ENCODE peak calls at places on chromosomes 16 and 17, in eight cellular contexts. N, F, U, Y, O, Q, G and E are unnamed samples. For H3K4me1, the result is how much of the 10 kb centered on the place peaks cover.

GRCh38 chr17:44541884-44542581 is 15.3 kb upstream of the FZD2 start:
- DNase-seq in N (no peak), F (no peak), U (no peak), Y (no peak), O (no peak), Q (no peak), G (no peak), E (peak)

GRCh38 chr17:78360371-78361226 is 722 bp upstream of the SOCS3 start:
- DNase-seq in N (peak), F (peak), U (peak), Y (peak), O (peak), Q (peak), G (peak), E (peak)

GRCh38 chr17:53142890-53143289 is 679.8 kb upstream of the KIF2B start:
- DNase-seq in N (no peak), F (no peak), U (peak), Y (no peak), O (peak), Q (no peak), G (no peak), E (no peak)

GRCh38 chr17:9273334-9274118 is 252.2 kb downstream of the NTN1 start:
- DNase-seq in N (peak), F (no peak), U (peak), Y (peak), O (no peak), Q (peak), G (peak), E (no peak)

GRCh38 chr16:77782694-77783093 is 5.7 kb upstream of the VAT1L start:
- DNase-seq in N (no peak), F (no peak), U (peak), Y (peak), O (no peak), Q (no peak), G (no peak), E (no peak)

GRCh38 chr16:6777624-6778023 is 555.0 kb upstream of the RBFOX1 start:
- DNase-seq in N (no peak), F (no peak), U (no peak), Y (no peak), O (peak), Q (no peak), G (no peak), E (no peak)

GRCh38 chr16:4900036-4900435 is 36.9 kb downstream of the PPL start:
- DNase-seq in N (no peak), F (no peak), U (peak), Y (peak), O (no peak), Q (no peak), G (no peak), E (no peak)

GRCh38 chr17:49431743-49432142 is 17.1 kb upstream of the PHB1 start:
- DNase-seq in N (no peak), F (no peak), U (no peak), Y (no peak), O (no peak), Q (no peak), G (no peak), E (no peak)

GRCh38 chr16:74279266-74279665 is 17.3 kb upstream of the PSMD7 start:
- DNase-seq in N (no peak), F (no peak), U (no peak), Y (no peak), O (no peak), Q (no peak), G (no peak), E (no peak)

GRCh38 chr17:62067165-62068145 is 2.4 kb upstream of the MED13 start:
- DNase-seq in N (no peak), F (no peak), U (no peak), Y (no peak), O (no peak), Q (no peak), G (no peak), E (no peak)

GRCh38 chr16:19914877-19915276 is 30.2 kb upstream of the GPRC5B start:
- DNase-seq in N (no peak), F (no peak), U (no peak), Y (no peak), O (no peak), Q (no peak), G (no peak), E (no peak)

GRCh38 chr17:78401246-78401645 is 22.8 kb downstream of the PGS1 start:
- DNase-seq in N (no peak), F (no peak), U (peak), Y (no peak), O (no peak), Q (no peak), G (no peak), E (peak)

GRCh38 chr17:66580601-66581385 is 254.1 kb upstream of the CACNG5 start:
- DNase-seq in N (no peak), F (no peak), U (peak), Y (no peak), O (no peak), Q (no peak), G (peak), E (no peak)

GRCh38 chr16:23141959-23142740 is 7.1 kb downstream of the USP31 start:
- DNase-seq in N (no peak), F (no peak), U (no peak), Y (no peak), O (no peak), Q (no peak), G (no peak), E (no peak)

GRCh38 chr16:2520097-2520783 is at the start of gene AMDHD2:
- DNase-seq in N (peak), F (peak), U (peak), Y (peak), O (peak), Q (peak), G (peak), E (peak)

GRCh38 chr17:14791221-14791620 is 473.9 kb downstream of the PMP22 start:
- DNase-seq in N (no peak), F (no peak), U (no peak), Y (no peak), O (no peak), Q (no peak), G (no peak), E (no peak)
- H3K4me1 ChIP-seq in N (under half), F (under half), U (under half), Y (under half), O (under half), Q (under half), G (under half), E (under half)

DNA sequence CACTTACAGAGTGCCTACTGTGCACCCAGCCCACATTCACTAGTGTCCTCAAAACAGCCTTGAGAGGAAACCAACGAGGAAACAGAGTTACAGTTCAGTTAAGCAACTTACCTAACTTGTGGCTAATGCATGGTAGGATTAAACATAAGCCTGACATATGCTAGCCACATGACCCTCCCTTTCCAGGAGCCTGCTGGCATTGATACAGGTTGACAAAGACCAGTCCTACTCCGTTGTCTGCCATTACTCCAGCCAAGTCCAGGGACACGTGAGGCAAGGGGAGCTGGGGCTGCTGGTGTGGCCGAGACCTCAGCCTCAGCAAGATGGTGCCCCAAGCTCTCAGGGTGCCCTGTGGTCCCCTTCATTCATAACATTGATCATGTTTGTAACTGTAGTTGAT is 37.9 kb downstream of the SNX20 start:
- DNase-seq in N (no peak), F (no peak), U (no peak), Y (no peak), O (no peak), Q (no peak), G (no peak), E (no peak)
- H3K27ac ChIP-seq in N (no peak), F (no peak), U (no peak), Y (no peak), O (no peak), Q (no peak), G (no peak), E (no peak)

DNA sequence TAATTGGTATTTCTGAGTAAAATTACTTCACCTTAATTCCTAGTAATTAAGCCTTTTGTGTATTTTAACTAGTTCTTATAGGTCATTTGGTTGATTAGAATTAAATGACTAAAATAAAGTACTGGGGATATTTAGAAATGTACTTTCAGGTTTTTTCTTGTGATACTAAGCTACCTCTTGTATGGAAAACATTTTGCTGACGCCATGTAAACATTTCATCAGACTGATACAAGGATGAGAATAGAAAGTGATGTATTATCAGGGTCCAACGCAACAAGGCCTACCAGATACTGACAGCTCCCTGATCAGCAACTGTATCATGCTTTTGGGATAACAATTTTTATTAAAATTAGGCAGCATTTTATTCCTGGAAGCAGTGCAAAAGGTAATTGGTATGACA is 1.7 kb downstream of the SMARCE1 start:
- DNase-seq in N (no peak), F (no peak), U (no peak), Y (peak), O (no peak), Q (no peak), G (no peak), E (no peak)
- H3K4me3 ChIP-seq in N (no peak), F (peak), U (no peak), Y (peak), O (no peak), Q (peak), G (no peak), E (no peak)

GRCh38 chr17:64063766-64064224 is 43.4 kb upstream of the ICAM2 start:
- DNase-seq in N (peak), F (peak), U (peak), Y (peak), O (no peak), Q (peak), G (peak), E (no peak)
- H3K4me1 ChIP-seq in N (under half), F (under half), U (under half), Y (under half), O (half or more), Q (under half), G (under half), E (under half)

DNA sequence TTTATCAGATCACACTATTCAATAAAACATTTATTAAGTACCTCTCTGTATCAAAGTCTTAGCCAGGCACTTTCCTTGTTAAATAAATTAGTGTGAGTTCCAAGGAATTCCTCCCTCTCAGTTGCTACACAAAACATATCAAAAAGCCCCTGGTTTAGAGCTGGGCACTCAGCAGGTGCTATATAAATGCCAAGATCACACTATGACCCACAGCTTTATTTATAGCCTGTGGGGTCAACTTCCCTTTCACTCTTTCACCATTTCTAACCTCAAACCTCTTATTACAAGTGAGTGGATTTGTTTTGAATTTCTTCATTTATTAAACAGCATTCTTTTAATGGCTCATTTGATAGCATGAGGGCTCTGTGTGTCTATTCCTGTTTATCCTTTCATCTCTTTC is 112.6 kb upstream of the MPHOSPH6 start:
- DNase-seq in N (no peak), F (no peak), U (no peak), Y (no peak), O (no peak), Q (no peak), G (no peak), E (no peak)
- H3K27ac ChIP-seq in N (peak), F (no peak), U (no peak), Y (no peak), O (no peak), Q (peak), G (peak), E (no peak)

GRCh38 chr16:69918241-69918640 is 32.9 kb upstream of the CLEC18A start:
- DNase-seq in N (no peak), F (no peak), U (peak), Y (peak), O (no peak), Q (no peak), G (no peak), E (no peak)
- H3K4me3 ChIP-seq in N (peak), F (peak), U (no peak), Y (peak), O (no peak), Q (no peak), G (no peak), E (peak)

GRCh38 chr17:42317256-42317966 is 29.1 kb downstream of the STAT5A start:
- DNase-seq in N (no peak), F (no peak), U (no peak), Y (no peak), O (no peak), Q (no peak), G (no peak), E (no peak)
- H3K4me1 ChIP-seq in N (under half), F (under half), U (under half), Y (under half), O (under half), Q (half or more), G (under half), E (under half)

DNA sequence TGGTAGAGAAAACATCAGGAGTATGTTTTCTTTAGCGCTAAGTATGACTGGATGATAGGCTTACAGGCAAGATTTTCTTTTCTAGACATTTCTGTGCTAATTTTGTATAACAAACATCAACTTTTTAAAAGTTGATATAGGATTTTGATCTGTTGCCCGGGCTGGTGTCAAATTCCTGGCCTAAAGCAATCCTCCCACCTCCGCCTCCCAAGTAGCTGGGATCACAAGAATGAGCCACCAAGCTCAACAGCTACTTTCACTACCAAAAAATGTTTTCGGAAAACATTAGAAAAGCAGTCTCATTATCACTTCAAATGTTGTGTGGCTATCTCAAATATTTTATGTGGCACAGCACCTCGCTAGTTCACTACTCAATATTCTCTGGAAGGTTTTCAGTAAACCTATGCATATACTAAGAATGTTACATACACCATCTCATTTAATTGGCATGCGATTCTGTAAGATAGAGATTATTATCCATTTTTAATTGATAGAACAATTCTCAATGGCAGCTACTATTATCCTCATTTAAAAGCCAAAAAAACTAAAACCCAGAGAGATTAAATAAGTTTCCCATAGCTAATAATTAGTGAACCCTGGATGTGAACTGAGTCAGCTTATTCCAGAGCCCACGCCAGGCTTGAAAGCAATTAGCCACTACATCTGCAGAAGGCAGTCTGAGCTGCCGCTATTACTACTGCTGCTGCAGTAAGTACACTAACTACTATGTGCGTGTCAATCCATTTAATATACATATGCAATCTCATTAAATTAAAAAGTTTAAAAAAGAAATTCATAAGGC is 41.7 kb downstream of the CREBBP start:
- DNase-seq in N (no peak), F (no peak), U (peak), Y (peak), O (no peak), Q (no peak), G (no peak), E (no peak)
- H3K27ac ChIP-seq in N (no peak), F (no peak), U (peak), Y (no peak), O (no peak), Q (no peak), G (no peak), E (no peak)

GRCh38 chr17:55120651-55121050 is 144.1 kb upstream of the HLF start:
- DNase-seq in N (no peak), F (no peak), U (no peak), Y (no peak), O (no peak), Q (no peak), G (no peak), E (no peak)

GRCh38 chr17:55114283-55114682 is 145.7 kb downstream of the STXBP4 start:
- DNase-seq in N (no peak), F (no peak), U (no peak), Y (no peak), O (no peak), Q (no peak), G (no peak), E (no peak)

GRCh38 chr17:55121268-55121667 is 143.5 kb upstream of the HLF start:
- DNase-seq in N (no peak), F (no peak), U (no peak), Y (no peak), O (no peak), Q (no peak), G (no peak), E (no peak)

GRCh38 chr17:55117063-55117611 is 147.6 kb upstream of the HLF start:
- DNase-seq in N (no peak), F (no peak), U (peak), Y (no peak), O (no peak), Q (no peak), G (no peak), E (no peak)

GRCh38 chr17:55116440-55116914 is 147.9 kb downstream of the STXBP4 start:
- DNase-seq in N (no peak), F (no peak), U (peak), Y (no peak), O (no peak), Q (no peak), G (no peak), E (no peak)
- H3K4me3 ChIP-seq in N (no peak), F (no peak), U (no peak), Y (no peak), O (no peak), Q (no peak), G (no peak), E (no peak)

DNA sequence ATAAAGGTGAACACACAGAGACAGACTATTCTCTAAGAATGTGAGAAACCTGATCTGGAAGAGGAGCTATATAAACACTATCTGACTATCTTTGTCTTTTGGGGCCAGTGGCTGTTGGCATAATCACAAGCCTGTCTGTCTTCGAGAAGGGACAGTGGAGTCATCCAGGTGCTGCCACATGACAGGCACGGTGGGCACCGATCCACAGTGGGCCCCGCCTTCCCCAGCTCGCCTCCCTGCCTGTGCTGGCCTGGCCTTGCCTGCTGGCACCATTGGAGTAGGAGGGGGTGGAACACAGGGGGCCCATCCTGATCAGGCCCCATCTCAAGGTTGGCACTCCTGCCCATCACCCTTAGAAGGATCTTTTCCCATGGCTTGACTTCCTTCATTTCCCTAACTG is 112.8 kb downstream of the CCDC182 start:
- DNase-seq in N (no peak), F (no peak), U (no peak), Y (no peak), O (no peak), Q (no peak), G (no peak), E (no peak)
- H3K4me1 ChIP-seq in N (under half), F (under half), U (under half), Y (under half), O (under half), Q (under half), G (under half), E (under half)